ENCODE peak calls at places on chromosomes 1 and 21, in eight cellular contexts. F is psoas muscle, G is foreskin fibroblast, M is breast epithelium, Y is DND-41, J is lower leg skin, E is body of pancreas, L is cardiac fibroblast. B is an unnamed sample.

GRCh38 chr21:39441502-39442475 is 3.8 kb downstream of the LCA5L start:
- DNase-seq in F (no peak), G (peak; percentile 74), M (no peak), Y (peak; percentile 46), J (no peak), E (no peak), L (peak; percentile 68), B (no peak)

GRCh38 chr1:118659646-118660045 is 328.5 kb downstream of the TBX15 start:
- DNase-seq in F (no peak), G (no peak), M (no peak), Y (no peak), J (no peak), E (no peak), L (peak; percentile 2), B (no peak)

GRCh38 chr1:2966435-2966834 is 54.8 kb upstream of the ACTRT2 start:
- DNase-seq in F (peak; percentile 2), G (no peak), M (no peak), Y (no peak), J (no peak), E (no peak), L (no peak), B (peak; percentile 48)

GRCh38 chr1:156054500-156055342 is at the start of gene LAMTOR2:
- DNase-seq in F (peak; percentile 99), G (peak; percentile 99), M (peak; percentile 96), Y (peak; percentile 99), J (peak; percentile 100), E (peak; percentile 97), L (peak; percentile 97), B (peak; percentile 99)

GRCh38 chr1:169019419-169020058 is 87.0 kb upstream of the ATP1B1 start:
- DNase-seq in F (no peak), G (no peak), M (no peak), Y (no peak), J (no peak), E (no peak), L (no peak), B (no peak)

GRCh38 chr1:29583727-29584126 is 347.4 kb downstream of the PTPRU start:
- DNase-seq in F (no peak), G (no peak), M (no peak), Y (no peak), J (peak; percentile 65), E (no peak), L (no peak), B (no peak)

GRCh38 chr1:41221995-41222991 is 19.8 kb downstream of the SCMH1 start:
- DNase-seq in F (no peak), G (no peak), M (no peak), Y (no peak), J (no peak), E (no peak), L (peak; percentile 23), B (no peak)

GRCh38 chr1:62891961-62892562 is 108.1 kb downstream of the ATG4C start:
- DNase-seq in F (no peak), G (peak; percentile 13), M (no peak), Y (no peak), J (no peak), E (no peak), L (no peak), B (no peak)

GRCh38 chr21:17348357-17348756 is 164.5 kb upstream of the CXADR start:
- DNase-seq in F (no peak), G (no peak), M (no peak), Y (no peak), J (no peak), E (no peak), L (no peak), B (no peak)

GRCh38 chr1:180415985-180416633 is 86.3 kb downstream of the ACBD6 start:
- DNase-seq in F (no peak), G (peak; percentile 41), M (no peak), Y (no peak), J (no peak), E (no peak), L (peak; percentile 75), B (no peak)

GRCh38 chr1:229407206-229408026 is 26.5 kb downstream of the ACTA1 start:
- DNase-seq in F (peak; percentile 53), G (peak; percentile 37), M (no peak), Y (no peak), J (no peak), E (no peak), L (no peak), B (no peak)

DNA sequence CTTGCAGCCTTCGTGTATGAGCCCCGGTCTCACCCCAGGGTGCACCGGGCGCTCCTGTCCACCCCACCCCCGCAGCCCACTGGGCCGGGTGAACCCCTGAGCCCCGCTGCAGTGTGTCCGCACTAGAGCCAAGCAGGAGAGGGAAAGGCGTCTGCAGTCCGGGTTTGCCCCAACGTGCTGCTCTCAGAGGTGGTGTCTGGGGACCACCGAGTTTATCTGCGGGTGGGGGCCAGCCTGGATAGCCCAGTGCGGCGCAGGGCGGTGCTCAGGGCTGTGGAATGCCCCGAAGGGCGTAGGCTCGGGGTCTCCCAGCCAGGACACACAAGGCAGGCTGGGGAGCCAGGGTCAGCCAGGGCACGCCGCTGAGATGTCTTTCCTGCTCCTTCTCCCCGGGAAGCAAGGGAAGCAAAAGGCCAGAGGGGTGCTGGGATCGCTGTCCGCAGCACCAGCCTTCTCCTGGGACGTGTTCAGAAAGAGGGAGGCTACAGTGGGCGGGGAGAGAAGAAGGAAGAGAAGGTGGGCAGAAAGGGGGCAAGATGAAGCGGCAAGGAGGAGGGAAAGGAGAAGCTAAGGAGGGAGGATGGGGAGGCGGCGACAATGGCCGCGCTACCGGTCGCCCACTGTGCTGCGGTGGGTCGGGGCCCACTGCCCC is 56.6 kb downstream of the MAB21L3 start:
- DNase-seq in F (peak; percentile 59), G (peak; percentile 54), M (no peak), Y (no peak), J (no peak), E (no peak), L (peak; percentile 19), B (no peak)
- H3K4me3 ChIP-seq in F (peak overlapping the region; percentile 73), G (peak overlapping the region; percentile 55), M (peak overlapping the region; percentile 78), Y (no peak overlapping the region), J (peak overlapping the region; percentile 30), E (peak overlapping the region; percentile 30), L (peak overlapping the region; percentile 53), B (peak overlapping the region; percentile 47)

GRCh38 chr1:201126832-201127754 is at the start of gene ASCL5:
- DNase-seq in F (no peak), G (peak; percentile 69), M (no peak), Y (no peak), J (no peak), E (peak; percentile 82), L (peak; percentile 43), B (no peak)
- H3K4me3 ChIP-seq in F (no peak within 1 kb of the TSS), G (no peak within 1 kb of the TSS), M (no peak within 1 kb of the TSS), Y (no peak within 1 kb of the TSS), J (no peak within 1 kb of the TSS), E (no peak within 1 kb of the TSS), L (no peak within 1 kb of the TSS), B (no peak within 1 kb of the TSS)

DNA sequence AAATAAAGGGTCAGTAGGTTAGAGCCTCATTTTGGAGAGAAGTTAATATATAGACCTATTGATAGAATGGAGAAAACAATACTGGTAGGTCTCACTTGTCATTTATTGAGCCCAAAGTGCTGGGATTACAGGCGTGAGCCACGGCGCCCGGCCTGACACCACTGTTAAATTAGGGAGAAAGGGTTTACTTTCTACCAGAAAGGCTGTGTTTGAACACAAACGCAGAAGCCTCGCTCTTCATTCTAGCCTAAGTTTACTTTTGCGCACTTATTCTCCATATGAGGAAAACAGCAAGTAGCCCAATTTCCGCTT is 710 bp upstream of the PRPF3 start:
- DNase-seq in F (no peak), G (no peak), M (no peak), Y (no peak), J (no peak), E (no peak), L (peak; percentile 5), B (no peak)
- H3K4me3 ChIP-seq in F (peak overlapping the region; percentile 84), G (peak overlapping the region; percentile 95), M (peak overlapping the region; percentile 75), Y (peak overlapping the region; percentile 81), J (no peak overlapping the region), E (peak overlapping the region; percentile 89), L (peak overlapping the region; percentile 81), B (peak overlapping the region; percentile 88)

GRCh38 chr1:1461721-1462317 is 9.7 kb upstream of the ATAD3B start:
- DNase-seq in F (no peak), G (no peak), M (no peak), Y (no peak), J (no peak), E (no peak), L (no peak), B (no peak)
- H3K4me3 ChIP-seq in F (no peak overlapping the region), G (no peak overlapping the region), M (peak overlapping the region; percentile 61), Y (no peak overlapping the region), J (no peak overlapping the region), E (no peak overlapping the region), L (no peak overlapping the region), B (peak overlapping the region; percentile 33)

GRCh38 chr1:111990878-111991760 is 1.7 kb upstream of the KCND3 start:
- DNase-seq in F (peak; percentile 87), G (peak; percentile 48), M (peak; percentile 75), Y (no peak), J (peak; percentile 92), E (peak; percentile 83), L (peak; percentile 26), B (peak; percentile 90)

GRCh38 chr1:111988743-111989453 is 570 bp downstream of the KCND3 start:
- DNase-seq in F (peak; percentile 63), G (peak; percentile 11), M (no peak), Y (no peak), J (no peak), E (peak; percentile 25), L (no peak), B (peak; percentile 74)

GRCh38 chr1:111988377-111988742 is 1.1 kb downstream of the KCND3 start:
- DNase-seq in F (no peak), G (no peak), M (no peak), Y (no peak), J (no peak), E (no peak), L (no peak), B (no peak)

GRCh38 chr1:111990026-111990877 is 784 bp upstream of the KCND3 start:
- DNase-seq in F (peak; percentile 73), G (peak; percentile 35), M (no peak), Y (no peak), J (peak; percentile 86), E (peak; percentile 31), L (peak; percentile 7), B (peak; percentile 84)

DNA sequence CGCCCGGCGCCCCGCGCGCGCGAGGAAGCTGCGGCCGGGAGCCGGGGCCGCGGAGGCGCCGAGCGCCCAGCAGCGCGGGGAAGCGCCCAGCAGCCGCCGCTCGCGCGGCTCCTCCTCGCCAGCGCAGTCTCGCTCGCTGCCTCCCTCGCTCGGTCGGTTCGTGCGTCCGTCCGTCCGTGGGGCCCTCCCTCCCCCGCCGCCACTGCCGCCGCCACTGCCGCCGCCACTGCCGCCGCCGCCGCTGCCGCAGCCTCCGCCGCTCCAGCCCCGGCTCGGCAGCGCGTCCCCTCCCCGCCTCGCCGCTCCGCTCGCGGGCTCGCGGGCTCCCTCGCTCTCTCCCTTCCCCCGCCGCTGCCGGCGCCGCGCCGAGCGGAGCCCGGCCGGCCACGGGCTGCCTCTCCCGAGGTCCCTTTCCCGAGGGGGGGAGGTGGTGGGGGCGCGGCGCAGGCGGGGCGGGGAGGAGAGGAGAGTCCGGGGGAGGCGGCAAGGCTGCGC is at the start of gene KCND3:
- DNase-seq in F (peak; percentile 75), G (peak; percentile 61), M (no peak), Y (no peak), J (no peak), E (peak; percentile 52), L (peak; percentile 7), B (peak; percentile 77)
- H3K4me3 ChIP-seq in F (peak within 1 kb of the TSS; percentile 79), G (peak within 1 kb of the TSS; percentile 54), M (peak within 1 kb of the TSS; percentile 89), Y (no peak within 1 kb of the TSS), J (peak within 1 kb of the TSS; percentile 44), E (peak within 1 kb of the TSS; percentile 58), L (peak within 1 kb of the TSS; percentile 35), B (peak within 1 kb of the TSS; percentile 28)

B was measured in kidney.